ENCODE peak calls at places on chromosomes 13 and 19, in six cellular contexts. One of them, this sample, is unnamed.

GRCh38 chr13:28117689-28118377 is 17.5 kb upstream of the FLT3 start:
- DNase-seq in HCT116: no peak
- DNase-seq in H1: no peak
- DNase-seq in K562: no peak
- DNase-seq in IMR-90: no peak
- DNase-seq in HepG2: no peak
- DNase-seq in this sample: no peak

GRCh38 chr19:13025819-13026477 is 30.7 kb downstream of the NFIX start:
- DNase-seq in HCT116: no peak
- DNase-seq in H1: no peak
- DNase-seq in K562: no peak
- DNase-seq in IMR-90: no peak
- DNase-seq in HepG2: no peak
- DNase-seq in this sample: no peak

GRCh38 chr19:14544047-14544446 is 14.7 kb downstream of the TECR start:
- DNase-seq in HCT116: no peak
- DNase-seq in H1: no peak
- DNase-seq in K562: peak
- DNase-seq in IMR-90: no peak
- DNase-seq in HepG2: no peak
- DNase-seq in this sample: no peak

GRCh38 chr13:106548064-106548696 is 12.7 kb upstream of the EFNB2 start:
- DNase-seq in HCT116: no peak
- DNase-seq in H1: no peak
- DNase-seq in K562: no peak
- DNase-seq in IMR-90: peak
- DNase-seq in HepG2: no peak
- DNase-seq in this sample: no peak

GRCh38 chr13:93230466-93230865 is 3.9 kb downstream of the GPC6 start:
- DNase-seq in HCT116: no peak
- DNase-seq in H1: no peak
- DNase-seq in K562: no peak
- DNase-seq in IMR-90: peak
- DNase-seq in HepG2: peak
- DNase-seq in this sample: no peak

GRCh38 chr19:38433268-38433733 is at the start of gene RYR1:
- DNase-seq in HCT116: peak
- DNase-seq in H1: no peak
- DNase-seq in K562: peak
- DNase-seq in IMR-90: no peak
- DNase-seq in HepG2: no peak
- DNase-seq in this sample: peak

GRCh38 chr19:46944918-46945628 is 74.6 kb upstream of the NPAS1 start:
- DNase-seq in HCT116: no peak
- DNase-seq in H1: no peak
- DNase-seq in K562: peak
- DNase-seq in IMR-90: peak
- DNase-seq in HepG2: no peak
- DNase-seq in this sample: no peak

GRCh38 chr13:113009743-113010509 is 40.9 kb downstream of the MCF2L start:
- DNase-seq in HCT116: no peak
- DNase-seq in H1: no peak
- DNase-seq in K562: no peak
- DNase-seq in IMR-90: no peak
- DNase-seq in HepG2: peak
- DNase-seq in this sample: no peak

GRCh38 chr19:1490311-1491113 is at the start of gene PCSK4:
- DNase-seq in HCT116: peak
- DNase-seq in H1: peak
- DNase-seq in K562: peak
- DNase-seq in IMR-90: peak
- DNase-seq in HepG2: peak
- DNase-seq in this sample: peak

GRCh38 chr13:86856996-86857395 is 814.2 kb upstream of the SLITRK5 start:
- DNase-seq in HCT116: peak
- DNase-seq in H1: no peak
- DNase-seq in K562: no peak
- DNase-seq in IMR-90: peak
- DNase-seq in HepG2: peak
- DNase-seq in this sample: no peak

GRCh38 chr19:55383789-55384575 is at the start of gene TMEM238:
- DNase-seq in HCT116: no peak
- DNase-seq in H1: no peak
- DNase-seq in K562: peak
- DNase-seq in IMR-90: peak
- DNase-seq in HepG2: no peak
- DNase-seq in this sample: peak

GRCh38 chr13:85693889-85694511 is 105.2 kb downstream of the SLITRK6 start:
- DNase-seq in HCT116: no peak
- DNase-seq in H1: no peak
- DNase-seq in K562: no peak
- DNase-seq in IMR-90: peak
- DNase-seq in HepG2: no peak
- DNase-seq in this sample: peak

GRCh38 chr19:44332145-44332544 is 24.3 kb downstream of the ZNF112 start:
- DNase-seq in HCT116: no peak
- DNase-seq in H1: no peak
- DNase-seq in K562: no peak
- DNase-seq in IMR-90: no peak
- DNase-seq in HepG2: no peak
- DNase-seq in this sample: no peak

GRCh38 chr13:71801781-71802180 is 65.2 kb downstream of the DACH1 start:
- DNase-seq in HCT116: no peak
- DNase-seq in H1: no peak
- DNase-seq in K562: no peak
- DNase-seq in IMR-90: no peak
- DNase-seq in HepG2: no peak
- DNase-seq in this sample: no peak

GRCh38 chr19:39645800-39646411 is 9.8 kb upstream of the LGALS16 start:
- DNase-seq in HCT116: no peak
- DNase-seq in H1: no peak
- DNase-seq in K562: peak
- DNase-seq in IMR-90: peak
- DNase-seq in HepG2: peak
- DNase-seq in this sample: no peak
- TF ChIP-seq RAD21 in HCT116: no peak
- TF ChIP-seq RAD21 in H1: no peak
- TF ChIP-seq RAD21 in K562: no peak
- TF ChIP-seq RAD21 in IMR-90: no peak
- TF ChIP-seq RAD21 in HepG2: no peak
- TF ChIP-seq RAD21 in this sample: no peak

GRCh38 chr13:25352806-25353205 is 19.0 kb upstream of the ATP8A2 start:
- DNase-seq in HCT116: no peak
- DNase-seq in H1: no peak
- DNase-seq in K562: no peak
- DNase-seq in IMR-90: no peak
- DNase-seq in HepG2: no peak
- DNase-seq in this sample: no peak
- TF ChIP-seq CTCF in HCT116: no peak
- TF ChIP-seq CTCF in H1: no peak
- TF ChIP-seq CTCF in K562: no peak
- TF ChIP-seq CTCF in IMR-90: no peak
- TF ChIP-seq CTCF in HepG2: no peak
- TF ChIP-seq CTCF in this sample: no peak

GRCh38 chr19:6590458-6591319 is at the start of gene CD70:
- DNase-seq in HCT116: no peak
- DNase-seq in H1: no peak
- DNase-seq in K562: peak
- DNase-seq in IMR-90: no peak
- DNase-seq in HepG2: no peak
- DNase-seq in this sample: peak
- TF ChIP-seq RAD21 in HCT116: no peak
- TF ChIP-seq RAD21 in H1: no peak
- TF ChIP-seq RAD21 in K562: no peak
- TF ChIP-seq RAD21 in IMR-90: no peak
- TF ChIP-seq RAD21 in HepG2: no peak
- TF ChIP-seq RAD21 in this sample: no peak

GRCh38 chr13:23087884-23088283 is 92.9 kb upstream of the SGCG start:
- DNase-seq in HCT116: peak
- DNase-seq in H1: no peak
- DNase-seq in K562: peak
- DNase-seq in IMR-90: peak
- DNase-seq in HepG2: peak
- DNase-seq in this sample: peak
- TF ChIP-seq CTCF in HCT116: no peak
- TF ChIP-seq CTCF in H1: peak
- TF ChIP-seq CTCF in K562: peak
- TF ChIP-seq CTCF in IMR-90: peak
- TF ChIP-seq CTCF in HepG2: peak
- TF ChIP-seq CTCF in this sample: no peak

GRCh38 chr13:104314321-104314720 is 1248.1 kb upstream of the SLC10A2 start:
- DNase-seq in HCT116: no peak
- DNase-seq in H1: no peak
- DNase-seq in K562: no peak
- DNase-seq in IMR-90: no peak
- DNase-seq in HepG2: no peak
- DNase-seq in this sample: no peak

GRCh38 chr13:104314926-104315535 is 1248.8 kb upstream of the SLC10A2 start:
- DNase-seq in HCT116: no peak
- DNase-seq in H1: no peak
- DNase-seq in K562: no peak
- DNase-seq in IMR-90: peak
- DNase-seq in HepG2: no peak
- DNase-seq in this sample: no peak

GRCh38 chr13:104315606-104316005 is 1249.4 kb upstream of the SLC10A2 start:
- DNase-seq in HCT116: peak
- DNase-seq in H1: no peak
- DNase-seq in K562: no peak
- DNase-seq in IMR-90: peak
- DNase-seq in HepG2: peak
- DNase-seq in this sample: peak

GRCh38 chr13:104310861-104311260 is 1244.6 kb upstream of the SLC10A2 start:
- DNase-seq in HCT116: no peak
- DNase-seq in H1: no peak
- DNase-seq in K562: no peak
- DNase-seq in IMR-90: no peak
- DNase-seq in HepG2: no peak
- DNase-seq in this sample: no peak
- TF ChIP-seq RAD21 in HCT116: no peak
- TF ChIP-seq RAD21 in H1: no peak
- TF ChIP-seq RAD21 in K562: no peak
- TF ChIP-seq RAD21 in IMR-90: no peak
- TF ChIP-seq RAD21 in HepG2: no peak
- TF ChIP-seq RAD21 in this sample: no peak